ENCODE peak calls at places on chromosome 18, in six cellular contexts. One of them, this sample, is unnamed.

GRCh38 chr18:30992231-30992630 is 50.3 kb downstream of the DSC3 start:
- DNase-seq in IMR-90: no peak
- DNase-seq in astrocyte: no peak
- DNase-seq in neural progenitor cell: no peak
- DNase-seq in keratinocyte: no peak
- DNase-seq in WERI-Rb-1: no peak
- DNase-seq in this sample: no peak

GRCh38 chr18:77821892-77822291 is 572.2 kb downstream of the GALR1 start:
- DNase-seq in neural progenitor cell: no peak
- DNase-seq in WERI-Rb-1: no peak
- DNase-seq in astrocyte: no peak
- DNase-seq in keratinocyte: no peak
- DNase-seq in IMR-90: no peak
- DNase-seq in this sample: no peak

GRCh38 chr18:48803518-48803917 is 147.2 kb downstream of the SMAD7 start:
- DNase-seq in keratinocyte: no peak
- DNase-seq in IMR-90: no peak
- DNase-seq in WERI-Rb-1: peak
- DNase-seq in neural progenitor cell: no peak
- DNase-seq in astrocyte: no peak
- DNase-seq in this sample: peak

GRCh38 chr18:54734059-54734458 is 94.2 kb upstream of the RAB27B start:
- DNase-seq in astrocyte: peak
- DNase-seq in keratinocyte: peak
- DNase-seq in neural progenitor cell: no peak
- DNase-seq in IMR-90: peak
- DNase-seq in WERI-Rb-1: no peak
- DNase-seq in this sample: no peak

GRCh38 chr18:31176531-31176930 is 13.9 kb upstream of the DSC1 start:
- DNase-seq in WERI-Rb-1: no peak
- DNase-seq in IMR-90: peak
- DNase-seq in astrocyte: peak
- DNase-seq in keratinocyte: no peak
- DNase-seq in neural progenitor cell: no peak
- DNase-seq in this sample: no peak

GRCh38 chr18:57846258-57846657 is 43.1 kb upstream of the ATP8B1 start:
- DNase-seq in neural progenitor cell: no peak
- DNase-seq in WERI-Rb-1: no peak
- DNase-seq in IMR-90: peak
- DNase-seq in astrocyte: peak
- DNase-seq in keratinocyte: no peak
- DNase-seq in this sample: no peak

GRCh38 chr18:35005963-35006577 is 35.1 kb upstream of the MAPRE2 start:
- DNase-seq in neural progenitor cell: peak
- DNase-seq in keratinocyte: no peak
- DNase-seq in IMR-90: peak
- DNase-seq in WERI-Rb-1: no peak
- DNase-seq in astrocyte: peak
- DNase-seq in this sample: no peak

GRCh38 chr18:48781041-48781989 is 169.4 kb downstream of the SMAD7 start:
- DNase-seq in neural progenitor cell: peak
- DNase-seq in IMR-90: peak
- DNase-seq in astrocyte: peak
- DNase-seq in keratinocyte: no peak
- DNase-seq in WERI-Rb-1: peak
- DNase-seq in this sample: peak

GRCh38 chr18:32425466-32425865 is 45.2 kb downstream of the GAREM1 start:
- DNase-seq in IMR-90: peak
- DNase-seq in astrocyte: peak
- DNase-seq in WERI-Rb-1: no peak
- DNase-seq in keratinocyte: no peak
- DNase-seq in neural progenitor cell: no peak
- DNase-seq in this sample: no peak

GRCh38 chr18:11741505-11742145 is 52.6 kb downstream of the GNAL start:
- DNase-seq in IMR-90: no peak
- DNase-seq in keratinocyte: peak
- DNase-seq in neural progenitor cell: peak
- DNase-seq in astrocyte: no peak
- DNase-seq in WERI-Rb-1: no peak
- DNase-seq in this sample: no peak

GRCh38 chr18:34709631-34710429 is at the start of gene DTNA:
- DNase-seq in neural progenitor cell: peak
- DNase-seq in keratinocyte: no peak
- DNase-seq in astrocyte: peak
- DNase-seq in WERI-Rb-1: no peak
- DNase-seq in IMR-90: peak
- DNase-seq in this sample: no peak

GRCh38 chr18:54946149-54946581 is 13.1 kb downstream of the CCDC68 start:
- DNase-seq in neural progenitor cell: no peak
- DNase-seq in IMR-90: peak
- DNase-seq in keratinocyte: no peak
- DNase-seq in astrocyte: peak
- DNase-seq in WERI-Rb-1: no peak
- DNase-seq in this sample: no peak

GRCh38 chr18:617970-618504 is 21.2 kb downstream of the CLUL1 start:
- DNase-seq in neural progenitor cell: no peak
- DNase-seq in WERI-Rb-1: no peak
- DNase-seq in IMR-90: no peak
- DNase-seq in keratinocyte: no peak
- DNase-seq in astrocyte: no peak
- DNase-seq in this sample: no peak

GRCh38 chr18:1075310-1075709 is 170.6 kb downstream of the ADCYAP1 start:
- DNase-seq in neural progenitor cell: no peak
- DNase-seq in IMR-90: no peak
- DNase-seq in WERI-Rb-1: no peak
- DNase-seq in astrocyte: no peak
- DNase-seq in keratinocyte: no peak
- DNase-seq in this sample: no peak

GRCh38 chr18:74425161-74425560 is 31.9 kb downstream of the DIPK1C start:
- DNase-seq in keratinocyte: no peak
- DNase-seq in astrocyte: no peak
- DNase-seq in neural progenitor cell: no peak
- DNase-seq in WERI-Rb-1: no peak
- DNase-seq in IMR-90: no peak
- DNase-seq in this sample: no peak

GRCh38 chr18:73670536-73670935 is 477.1 kb downstream of the FBXO15 start:
- DNase-seq in keratinocyte: no peak
- DNase-seq in WERI-Rb-1: no peak
- DNase-seq in astrocyte: no peak
- DNase-seq in neural progenitor cell: no peak
- DNase-seq in IMR-90: no peak
- DNase-seq in this sample: no peak

GRCh38 chr18:24841536-24841935 is 381.1 kb downstream of the HRH4 start:
- DNase-seq in neural progenitor cell: no peak
- DNase-seq in WERI-Rb-1: no peak
- DNase-seq in keratinocyte: no peak
- DNase-seq in IMR-90: peak
- DNase-seq in astrocyte: no peak
- DNase-seq in this sample: no peak

GRCh38 chr18:11175266-11175947 is 26.0 kb upstream of the PIEZO2 start:
- DNase-seq in IMR-90: peak
- DNase-seq in neural progenitor cell: no peak
- DNase-seq in WERI-Rb-1: no peak
- DNase-seq in keratinocyte: no peak
- DNase-seq in astrocyte: peak
- DNase-seq in this sample: no peak

GRCh38 chr18:77650799-77651385 is 401.2 kb downstream of the GALR1 start:
- DNase-seq in neural progenitor cell: peak
- DNase-seq in WERI-Rb-1: peak
- DNase-seq in astrocyte: no peak
- DNase-seq in keratinocyte: no peak
- DNase-seq in IMR-90: no peak
- DNase-seq in this sample: peak

GRCh38 chr18:71107220-71107619 is 818.4 kb downstream of the SOCS6 start:
- DNase-seq in IMR-90: no peak
- DNase-seq in WERI-Rb-1: no peak
- DNase-seq in astrocyte: no peak
- DNase-seq in neural progenitor cell: no peak
- DNase-seq in keratinocyte: no peak
- DNase-seq in this sample: no peak

GRCh38 chr18:71105078-71105819 is 816.4 kb downstream of the SOCS6 start:
- DNase-seq in astrocyte: peak
- DNase-seq in IMR-90: peak
- DNase-seq in neural progenitor cell: peak
- DNase-seq in WERI-Rb-1: no peak
- DNase-seq in keratinocyte: no peak
- DNase-seq in this sample: no peak

GRCh38 chr18:71105994-71106546 is 817.2 kb downstream of the SOCS6 start:
- DNase-seq in astrocyte: peak
- DNase-seq in neural progenitor cell: no peak
- DNase-seq in keratinocyte: no peak
- DNase-seq in IMR-90: no peak
- DNase-seq in WERI-Rb-1: no peak
- DNase-seq in this sample: no peak
- H3K27ac ChIP-seq in astrocyte: peak
- H3K27ac ChIP-seq in neural progenitor cell: no peak
- H3K27ac ChIP-seq in keratinocyte: no peak
- H3K27ac ChIP-seq in IMR-90: no peak
- H3K27ac ChIP-seq in WERI-Rb-1: no peak
- H3K27ac ChIP-seq in this sample: no peak

DNA sequence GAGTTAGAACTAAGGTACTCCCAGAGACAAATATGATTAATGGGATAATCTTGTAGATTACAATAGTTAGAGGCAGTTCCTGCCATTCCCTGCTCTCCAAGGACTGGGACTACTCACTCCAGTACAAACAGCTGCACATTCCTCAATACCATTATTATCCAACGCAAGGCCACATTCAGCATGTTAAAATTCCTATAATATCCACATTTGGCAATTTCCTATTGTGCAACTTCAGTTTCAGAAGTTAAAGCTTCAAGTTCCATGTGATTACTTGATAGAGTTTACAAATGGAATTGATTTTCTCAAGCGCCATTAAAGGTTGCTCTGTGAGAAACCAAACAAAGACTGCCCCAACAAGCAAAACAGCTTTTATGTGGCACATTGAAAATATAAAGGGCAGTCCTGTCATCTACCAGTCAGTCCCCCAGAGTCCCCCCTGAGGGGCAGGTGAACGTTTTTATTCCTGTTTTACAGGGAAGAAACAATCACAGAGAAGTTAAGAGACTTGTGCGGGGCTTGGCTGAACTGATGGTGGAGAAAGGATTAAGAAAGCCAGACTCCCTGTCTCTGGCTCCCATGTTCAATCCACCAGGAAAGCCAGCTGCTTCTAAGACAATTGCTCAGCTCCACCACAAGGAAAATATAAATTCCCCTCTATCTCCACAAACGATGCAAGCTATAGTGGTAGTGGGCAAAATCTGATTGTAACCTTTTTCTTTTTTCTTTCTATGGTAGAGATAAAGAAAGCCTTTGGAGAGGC is 72.6 kb downstream of the TXNL1 start:
- DNase-seq in astrocyte: peak
- DNase-seq in keratinocyte: no peak
- DNase-seq in IMR-90: peak
- DNase-seq in neural progenitor cell: no peak
- DNase-seq in WERI-Rb-1: peak
- DNase-seq in this sample: no peak
- TF ChIP-seq CTCF in astrocyte: no peak
- TF ChIP-seq CTCF in keratinocyte: no peak
- TF ChIP-seq CTCF in IMR-90: no peak
- TF ChIP-seq CTCF in neural progenitor cell: no peak
- TF ChIP-seq CTCF in WERI-Rb-1: no peak
- TF ChIP-seq CTCF in this sample: no peak

GRCh38 chr18:61992285-61992684 is 99.5 kb upstream of the RNF152 start:
- DNase-seq in IMR-90: peak
- DNase-seq in WERI-Rb-1: no peak
- DNase-seq in neural progenitor cell: no peak
- DNase-seq in keratinocyte: no peak
- DNase-seq in astrocyte: peak
- DNase-seq in this sample: no peak

GRCh38 chr18:61993831-61994230 is 101.0 kb upstream of the RNF152 start:
- DNase-seq in WERI-Rb-1: no peak
- DNase-seq in astrocyte: peak
- DNase-seq in keratinocyte: no peak
- DNase-seq in IMR-90: no peak
- DNase-seq in neural progenitor cell: no peak
- DNase-seq in this sample: no peak

GRCh38 chr18:61991201-61991600 is 98.4 kb upstream of the RNF152 start:
- DNase-seq in astrocyte: peak
- DNase-seq in WERI-Rb-1: no peak
- DNase-seq in keratinocyte: no peak
- DNase-seq in neural progenitor cell: no peak
- DNase-seq in IMR-90: peak
- DNase-seq in this sample: no peak

GRCh38 chr18:61992923-61993322 is 100.1 kb upstream of the RNF152 start:
- DNase-seq in keratinocyte: no peak
- DNase-seq in astrocyte: peak
- DNase-seq in WERI-Rb-1: no peak
- DNase-seq in neural progenitor cell: no peak
- DNase-seq in IMR-90: peak
- DNase-seq in this sample: no peak

GRCh38 chr18:61991836-61992235 is 99.0 kb upstream of the RNF152 start:
- DNase-seq in neural progenitor cell: no peak
- DNase-seq in IMR-90: no peak
- DNase-seq in keratinocyte: no peak
- DNase-seq in astrocyte: no peak
- DNase-seq in WERI-Rb-1: no peak
- DNase-seq in this sample: no peak
- H3K4me3 ChIP-seq in neural progenitor cell: no peak
- H3K4me3 ChIP-seq in IMR-90: no peak
- H3K4me3 ChIP-seq in keratinocyte: no peak
- H3K4me3 ChIP-seq in astrocyte: peak
- H3K4me3 ChIP-seq in WERI-Rb-1: no peak
- H3K4me3 ChIP-seq in this sample: no peak

GRCh38 chr18:62331581-62332436 is 6.7 kb downstream of the TNFRSF11A start:
- DNase-seq in keratinocyte: no peak
- DNase-seq in astrocyte: peak
- DNase-seq in IMR-90: peak
- DNase-seq in WERI-Rb-1: no peak
- DNase-seq in neural progenitor cell: no peak
- DNase-seq in this sample: no peak

GRCh38 chr18:62327977-62328376 is 2.9 kb downstream of the TNFRSF11A start:
- DNase-seq in WERI-Rb-1: no peak
- DNase-seq in keratinocyte: no peak
- DNase-seq in neural progenitor cell: no peak
- DNase-seq in astrocyte: no peak
- DNase-seq in IMR-90: no peak
- DNase-seq in this sample: no peak

GRCh38 chr18:62326646-62327348 is 1.7 kb downstream of the TNFRSF11A start:
- DNase-seq in keratinocyte: no peak
- DNase-seq in astrocyte: no peak
- DNase-seq in neural progenitor cell: no peak
- DNase-seq in WERI-Rb-1: no peak
- DNase-seq in IMR-90: no peak
- DNase-seq in this sample: no peak

GRCh38 chr18:62329676-62330454 is 4.8 kb downstream of the TNFRSF11A start:
- DNase-seq in keratinocyte: no peak
- DNase-seq in IMR-90: peak
- DNase-seq in WERI-Rb-1: no peak
- DNase-seq in neural progenitor cell: no peak
- DNase-seq in astrocyte: peak
- DNase-seq in this sample: no peak

GRCh38 chr18:62328775-62329525 is 3.8 kb downstream of the TNFRSF11A start:
- DNase-seq in IMR-90: no peak
- DNase-seq in astrocyte: no peak
- DNase-seq in WERI-Rb-1: no peak
- DNase-seq in keratinocyte: no peak
- DNase-seq in neural progenitor cell: no peak
- DNase-seq in this sample: no peak
- H3K27ac ChIP-seq in IMR-90: no peak
- H3K27ac ChIP-seq in astrocyte: no peak
- H3K27ac ChIP-seq in WERI-Rb-1: no peak
- H3K27ac ChIP-seq in keratinocyte: no peak
- H3K27ac ChIP-seq in neural progenitor cell: no peak
- H3K27ac ChIP-seq in this sample: no peak

This sample was measured in upper lobe of right lung.